ENCODE peak calls at places on chromosomes 3 and 15, in seven cellular contexts. Z is T-cell, C is ACHN, M is fibroblast of pulmonary artery, S is HS-5, V is pancreas, K is tibial artery. F is an unnamed sample.

GRCh38 chr3:150721285-150722130 is 17.8 kb upstream of the ERICH6 start:
- DNase-seq in C (peak), M (peak), Z (no peak), S (no peak), V (no peak), K (no peak), F (no peak)

GRCh38 chr15:61584410-61584809 is 355.3 kb upstream of the RORA start:
- DNase-seq in K (no peak), S (no peak), Z (no peak), M (peak), V (no peak), C (no peak), F (no peak)

GRCh38 chr15:56659197-56659596 is 74.1 kb downstream of the ZNF280D start:
- DNase-seq in V (no peak), Z (no peak), K (no peak), M (no peak), C (no peak), S (no peak), F (no peak)

GRCh38 chr3:37028329-37028728 is 35.0 kb downstream of the MLH1 start:
- DNase-seq in M (peak), K (peak), S (no peak), C (no peak), Z (no peak), V (peak), F (no peak)

GRCh38 chr3:195352895-195353488 is 82.0 kb upstream of the XXYLT1 start:
- DNase-seq in M (peak), S (peak), V (no peak), Z (no peak), K (no peak), C (peak), F (no peak)

GRCh38 chr3:197463279-197463678 is 92.5 kb downstream of the BDH1 start:
- DNase-seq in Z (no peak), M (peak), S (peak), K (no peak), C (peak), V (no peak), F (no peak)

GRCh38 chr3:3560566-3561336 is 238.5 kb upstream of the LRRN1 start:
- DNase-seq in K (no peak), Z (no peak), V (no peak), M (no peak), S (no peak), C (no peak), F (no peak)

GRCh38 chr3:111984636-111985298 is 5.9 kb downstream of the ABHD10 start:
- DNase-seq in C (no peak), Z (no peak), S (no peak), K (no peak), M (no peak), V (no peak), F (no peak)

GRCh38 chr3:133547432-133548041 is 25.9 kb upstream of the CDV3 start:
- DNase-seq in M (peak), S (no peak), K (no peak), C (peak), V (peak), Z (no peak), F (no peak)

GRCh38 chr3:123758081-123758564 is 126.0 kb downstream of the MYLK start:
- DNase-seq in C (peak), M (no peak), V (no peak), K (no peak), S (peak), Z (no peak), F (no peak)

GRCh38 chr3:186070550-186070949 is 38.3 kb downstream of the ETV5 start:
- DNase-seq in C (no peak), S (no peak), M (no peak), V (no peak), K (no peak), Z (no peak), F (no peak)

GRCh38 chr3:183513046-183513706 is 42.3 kb downstream of the KLHL6 start:
- DNase-seq in Z (peak), S (no peak), C (no peak), M (no peak), V (no peak), K (no peak), F (peak)

GRCh38 chr3:56775931-56776461 is 25.8 kb downstream of the ARHGEF3 start:
- DNase-seq in K (no peak), M (no peak), Z (no peak), C (no peak), V (no peak), S (no peak), F (no peak)

GRCh38 chr15:77039817-77040216 is 31.1 kb downstream of the TSPAN3 start:
- DNase-seq in V (no peak), M (no peak), Z (no peak), C (no peak), S (no peak), K (no peak), F (no peak)

GRCh38 chr3:196440041-196440537 is 7.9 kb upstream of the UBXN7 start:
- DNase-seq in S (peak), K (no peak), M (peak), V (no peak), C (no peak), Z (no peak), F (no peak)

GRCh38 chr15:42108808-42109207 is 14.4 kb upstream of the PLA2G4D start:
- DNase-seq in C (no peak), Z (no peak), K (no peak), M (no peak), S (no peak), V (no peak), F (no peak)

GRCh38 chr3:156579427-156579851 is 24.5 kb upstream of the SSR3 start:
- DNase-seq in S (no peak), M (no peak), K (peak), V (no peak), C (no peak), Z (no peak), F (no peak)

GRCh38 chr3:190101320-190102117 is 19.2 kb downstream of the P3H2 start:
- DNase-seq in K (no peak), C (peak), Z (no peak), V (no peak), M (peak), S (no peak), F (no peak)

GRCh38 chr3:57544181-57545125 is at the start of gene DNAH12:
- DNase-seq in S (no peak), K (no peak), M (peak), Z (no peak), C (peak), V (peak), F (no peak)

GRCh38 chr3:61685755-61686154 is 124.4 kb downstream of the PTPRG start:
- DNase-seq in Z (no peak), K (no peak), S (no peak), C (no peak), V (no peak), M (no peak), F (no peak)

GRCh38 chr3:73709712-73710111 is 85.0 kb upstream of the PDZRN3 start:
- DNase-seq in S (no peak), Z (no peak), C (no peak), K (no peak), M (no peak), V (no peak), F (no peak)

GRCh38 chr3:130288670-130289069 is 56.8 kb upstream of the COL6A5 start:
- DNase-seq in S (no peak), Z (no peak), C (no peak), V (no peak), K (no peak), M (no peak), F (no peak)

GRCh38 chr3:13268120-13268519 is 152.0 kb downstream of the NUP210 start:
- DNase-seq in C (no peak), Z (no peak), K (no peak), V (no peak), S (no peak), M (no peak), F (no peak)

GRCh38 chr3:127412578-127413317 is 124.9 kb upstream of the PRR20G start:
- DNase-seq in K (no peak), C (no peak), M (no peak), Z (no peak), V (no peak), S (no peak), F (no peak)

GRCh38 chr3:51706788-51707731 is at the start of gene GRM2:
- DNase-seq in V (peak), K (peak), Z (no peak), C (peak), S (no peak), M (peak), F (no peak)

GRCh38 chr3:58144478-58145142 is 66.2 kb downstream of the DNASE1L3 start:
- DNase-seq in V (no peak), Z (no peak), C (no peak), K (no peak), S (no peak), M (no peak), F (no peak)

GRCh38 chr3:49638445-49638844 is 35.7 kb upstream of the APEH start:
- DNase-seq in K (no peak), S (peak), Z (no peak), V (no peak), M (peak), C (peak), F (no peak)

GRCh38 chr3:31922962-31923361 is 58.1 kb downstream of the OSBPL10 start:
- DNase-seq in S (no peak), K (no peak), M (no peak), C (no peak), Z (no peak), V (no peak), F (no peak)

GRCh38 chr3:112775011-112775742 is 71.5 kb downstream of the CD200R1L start:
- DNase-seq in C (no peak), K (no peak), M (peak), Z (no peak), V (no peak), S (peak), F (no peak)

GRCh38 chr3:44674211-44674610 is 25.7 kb downstream of the ZNF35 start:
- DNase-seq in C (no peak), S (no peak), K (no peak), M (no peak), V (no peak), Z (no peak), F (no peak)

GRCh38 chr15:41689834-41690233 is 29.6 kb downstream of the MGA start:
- DNase-seq in C (no peak), S (no peak), Z (no peak), V (no peak), M (no peak), K (no peak), F (no peak)

GRCh38 chr15:89071471-89071870 is 16.8 kb upstream of the ABHD2 start:
- DNase-seq in Z (no peak), V (no peak), S (no peak), K (no peak), C (no peak), M (no peak), F (no peak)

F was measured in CD4-positive, alpha-beta T cell.